ENCODE peak calls at places on chromosomes 16 and 17, in four cellular contexts. Y is adrenal gland, V is WERI-Rb-1, N is lung. H is an unnamed sample.

GRCh38 chr17:64289652-64290051 is 26.6 kb upstream of the TEX2 start:
- DNase-seq in V (no peak), Y (no peak), N (no peak), H (no peak)

GRCh38 chr17:72984145-72984924 is 108.2 kb downstream of the SLC39A11 start:
- DNase-seq in V (no peak), Y (no peak), N (no peak), H (peak)

GRCh38 chr17:2089021-2089422 is 34.1 kb downstream of the HIC1 start:
- DNase-seq in V (no peak), N (no peak), Y (no peak), H (peak)

GRCh38 chr17:260031-260791 is 78.8 kb upstream of the DOC2B start:
- DNase-seq in N (no peak), V (peak), Y (peak), H (no peak)

GRCh38 chr17:14866266-14866665 is 398.9 kb downstream of the PMP22 start:
- DNase-seq in Y (no peak), N (no peak), V (no peak), H (no peak)

GRCh38 chr16:89924298-89924924 is 1.3 kb downstream of the TUBB3 start:
- DNase-seq in V (peak), N (no peak), Y (no peak), H (peak)

GRCh38 chr16:88349903-88350900 is 32.6 kb upstream of the ZNF469 start:
- DNase-seq in N (no peak), V (no peak), Y (no peak), H (peak)

GRCh38 chr17:7077911-7078546 is 2.0 kb downstream of the CLEC10A start:
- DNase-seq in Y (no peak), V (no peak), N (no peak), H (no peak)

GRCh38 chr16:50945136-50945535 is 203.2 kb downstream of the CYLD start:
- DNase-seq in Y (no peak), V (peak), N (no peak), H (no peak)

GRCh38 chr17:29089601-29090044 is 46.7 kb downstream of the PIPOX start:
- DNase-seq in Y (no peak), N (no peak), V (no peak), H (no peak)

GRCh38 chr17:75032896-75033294 is 13.9 kb downstream of the ATP5PD start:
- DNase-seq in Y (peak), V (peak), N (no peak), H (peak)

GRCh38 chr16:80614908-80615696 is 74.3 kb downstream of the DYNLRB2 start:
- DNase-seq in V (no peak), N (no peak), Y (no peak), H (peak)

GRCh38 chr17:71237903-71238538 is 882.8 kb upstream of the SOX9 start:
- DNase-seq in N (no peak), Y (no peak), V (no peak), H (peak)

GRCh38 chr17:67068999-67069398 is 24.6 kb downstream of the CACNG1 start:
- DNase-seq in V (peak), Y (no peak), N (no peak), H (no peak)

GRCh38 chr17:69818467-69818866 is 256.6 kb upstream of the KCNJ16 start:
- DNase-seq in Y (no peak), V (no peak), N (no peak), H (no peak)

GRCh38 chr17:2120550-2121335 is 65.8 kb downstream of the HIC1 start:
- DNase-seq in Y (peak), V (no peak), N (no peak), H (peak)

GRCh38 chr17:77312061-77312684 is 171.4 kb downstream of the SEC14L1 start:
- DNase-seq in Y (peak), N (no peak), V (no peak), H (no peak)

GRCh38 chr16:6682142-6682811 is 650.4 kb upstream of the RBFOX1 start:
- DNase-seq in N (no peak), V (peak), Y (peak), H (no peak)

GRCh38 chr16:87971933-87972332 is 20.7 kb downstream of the BANP start:
- DNase-seq in Y (no peak), V (no peak), N (no peak), H (no peak)

GRCh38 chr17:65594585-65594940 is 33.1 kb upstream of the AXIN2 start:
- DNase-seq in N (no peak), Y (no peak), V (no peak), H (peak)

GRCh38 chr17:59126809-59127417 is 20.2 kb upstream of the TRIM37 start:
- DNase-seq in Y (no peak), N (no peak), V (no peak), H (no peak)

GRCh38 chr17:46046957-46047356 is 47.9 kb downstream of the STH start:
- DNase-seq in N (no peak), V (no peak), Y (no peak), H (peak)

GRCh38 chr17:12024332-12024731 is 3.7 kb downstream of the MAP2K4 start:
- DNase-seq in Y (no peak), V (no peak), N (no peak), H (peak)

GRCh38 chr17:9334536-9335446 is 240.8 kb downstream of the STX8 start:
- DNase-seq in N (no peak), V (no peak), Y (no peak), H (no peak)

GRCh38 chr17:8892338-8892690 is 24.8 kb upstream of the PIK3R6 start:
- DNase-seq in V (peak), Y (no peak), N (no peak), H (peak)

GRCh38 chr17:72466199-72466598 is 345.4 kb downstream of the SOX9 start:
- DNase-seq in Y (no peak), N (peak), V (no peak), H (peak)

GRCh38 chr17:28151001-28151400 is 108.5 kb downstream of the NLK start:
- DNase-seq in N (no peak), V (peak), Y (no peak), H (no peak)

GRCh38 chr17:35361027-35361426 is 12.4 kb downstream of the SLFN11 start:
- DNase-seq in N (no peak), V (no peak), Y (no peak), H (no peak)

GRCh38 chr16:66150691-66151090 is 215.8 kb upstream of the CDH5 start:
- DNase-seq in V (no peak), N (no peak), Y (no peak), H (peak)

GRCh38 chr16:58862334-58863024 is 128.4 kb upstream of the GOT2 start:
- DNase-seq in Y (no peak), N (no peak), V (no peak), H (no peak)
- H3K4me3 ChIP-seq in Y (no peak), N (no peak), V (no peak), H (no peak)

GRCh38 chr16:85917012-85917411 is 18.1 kb downstream of the IRF8 start:
- DNase-seq in N (no peak), V (no peak), Y (no peak), H (no peak)
- TF ChIP-seq CTCF in N (no peak), V (no peak), Y (no peak), H (no peak)

GRCh38 chr17:82751571-82752370 is at the start of gene TBCD:
- DNase-seq in V (peak), N (peak), Y (peak), H (peak)

GRCh38 chr17:82754297-82755208 is 2.7 kb downstream of the TBCD start:
- DNase-seq in Y (no peak), V (peak), N (no peak), H (peak)

GRCh38 chr17:82753516-82753915 is 1.7 kb downstream of the TBCD start:
- DNase-seq in N (no peak), V (no peak), Y (no peak), H (no peak)

GRCh38 chr17:82752371-82753200 is 721 bp downstream of the TBCD start:
- DNase-seq in Y (no peak), N (peak), V (peak), H (peak)

GRCh38 chr17:82753201-82753464 is 1.3 kb downstream of the TBCD start:
- DNase-seq in V (no peak), N (no peak), Y (no peak), H (no peak)
- H3K4me3 ChIP-seq in V (peak), N (no peak), Y (no peak), H (peak)

GRCh38 chr16:30352488-30353401 is 2.4 kb downstream of the CD2BP2 start:
- DNase-seq in N (no peak), V (no peak), Y (no peak), H (no peak)
- TF ChIP-seq CTCF in N (no peak), V (peak), Y (peak), H (peak)

H was measured in fibroblast of mammary gland.